ENCODE peak calls at places on chromosomes 3 and 15, in four cellular contexts. One of them, this sample, is unnamed. For H3K4me1, the result is how much of the 10 kb centered on the place peaks cover.

GRCh38 chr15:55279746-55280351 is 9.8 kb downstream of the RAB27A start:
- DNase-seq in naive thymus-derived CD4-positive, alpha-beta T cell: no peak
- DNase-seq in Peyer's patch: peak
- DNase-seq in thoracic aorta: no peak
- DNase-seq in this sample: no peak

GRCh38 chr15:67809441-67809840 is 15.9 kb upstream of the SKOR1 start:
- DNase-seq in naive thymus-derived CD4-positive, alpha-beta T cell: no peak
- DNase-seq in thoracic aorta: no peak
- DNase-seq in Peyer's patch: peak
- DNase-seq in this sample: no peak

GRCh38 chr15:34810455-34811146 is 15.3 kb upstream of the ACTC1 start:
- DNase-seq in thoracic aorta: peak
- DNase-seq in naive thymus-derived CD4-positive, alpha-beta T cell: no peak
- DNase-seq in Peyer's patch: no peak
- DNase-seq in this sample: peak

GRCh38 chr3:172675371-172676193 is 35.3 kb downstream of the NCEH1 start:
- DNase-seq in Peyer's patch: no peak
- DNase-seq in thoracic aorta: no peak
- DNase-seq in naive thymus-derived CD4-positive, alpha-beta T cell: no peak
- DNase-seq in this sample: no peak

GRCh38 chr15:95760508-95760907 is 570.0 kb upstream of the NR2F2 start:
- DNase-seq in naive thymus-derived CD4-positive, alpha-beta T cell: no peak
- DNase-seq in Peyer's patch: no peak
- DNase-seq in thoracic aorta: no peak
- DNase-seq in this sample: no peak

GRCh38 chr15:66819084-66819483 is 117.0 kb downstream of the SMAD6 start:
- DNase-seq in naive thymus-derived CD4-positive, alpha-beta T cell: no peak
- DNase-seq in thoracic aorta: no peak
- DNase-seq in Peyer's patch: peak
- DNase-seq in this sample: no peak

GRCh38 chr3:53806182-53807116 is 39.8 kb downstream of the CHDH start:
- DNase-seq in thoracic aorta: no peak
- DNase-seq in naive thymus-derived CD4-positive, alpha-beta T cell: no peak
- DNase-seq in Peyer's patch: peak
- DNase-seq in this sample: peak

GRCh38 chr3:192284443-192285072 is 442.8 kb downstream of the FGF12 start:
- DNase-seq in Peyer's patch: no peak
- DNase-seq in naive thymus-derived CD4-positive, alpha-beta T cell: no peak
- DNase-seq in thoracic aorta: no peak
- DNase-seq in this sample: no peak

GRCh38 chr3:52798376-52798977 is 3.9 kb downstream of the ITIH3 start:
- DNase-seq in Peyer's patch: no peak
- DNase-seq in naive thymus-derived CD4-positive, alpha-beta T cell: no peak
- DNase-seq in thoracic aorta: no peak
- DNase-seq in this sample: no peak

GRCh38 chr3:191912616-191913204 is 451.7 kb downstream of the PYDC2 start:
- DNase-seq in naive thymus-derived CD4-positive, alpha-beta T cell: no peak
- DNase-seq in thoracic aorta: no peak
- DNase-seq in Peyer's patch: no peak
- DNase-seq in this sample: no peak

GRCh38 chr15:50758712-50759205 is 6.7 kb downstream of the SPPL2A start:
- DNase-seq in naive thymus-derived CD4-positive, alpha-beta T cell: no peak
- DNase-seq in thoracic aorta: no peak
- DNase-seq in Peyer's patch: no peak
- DNase-seq in this sample: no peak

GRCh38 chr15:26879770-26880169 is 12.9 kb downstream of the GABRA5 start:
- DNase-seq in thoracic aorta: no peak
- DNase-seq in Peyer's patch: no peak
- DNase-seq in naive thymus-derived CD4-positive, alpha-beta T cell: no peak
- DNase-seq in this sample: no peak

GRCh38 chr15:40558952-40559742 is 5.7 kb downstream of the CCDC32 start:
- DNase-seq in thoracic aorta: no peak
- DNase-seq in naive thymus-derived CD4-positive, alpha-beta T cell: no peak
- DNase-seq in Peyer's patch: no peak
- DNase-seq in this sample: no peak

GRCh38 chr3:28476194-28476593 is 127.6 kb upstream of the AZI2 start:
- DNase-seq in thoracic aorta: no peak
- DNase-seq in Peyer's patch: no peak
- DNase-seq in naive thymus-derived CD4-positive, alpha-beta T cell: no peak
- DNase-seq in this sample: no peak

GRCh38 chr15:78761020-78761419 is 50.2 kb downstream of the ADAMTS7 start:
- DNase-seq in naive thymus-derived CD4-positive, alpha-beta T cell: no peak
- DNase-seq in thoracic aorta: no peak
- DNase-seq in Peyer's patch: peak
- DNase-seq in this sample: no peak
- H3K4me1 ChIP-seq in naive thymus-derived CD4-positive, alpha-beta T cell: under half
- H3K4me1 ChIP-seq in thoracic aorta: under half
- H3K4me1 ChIP-seq in Peyer's patch: under half
- H3K4me1 ChIP-seq in this sample: under half

DNA sequence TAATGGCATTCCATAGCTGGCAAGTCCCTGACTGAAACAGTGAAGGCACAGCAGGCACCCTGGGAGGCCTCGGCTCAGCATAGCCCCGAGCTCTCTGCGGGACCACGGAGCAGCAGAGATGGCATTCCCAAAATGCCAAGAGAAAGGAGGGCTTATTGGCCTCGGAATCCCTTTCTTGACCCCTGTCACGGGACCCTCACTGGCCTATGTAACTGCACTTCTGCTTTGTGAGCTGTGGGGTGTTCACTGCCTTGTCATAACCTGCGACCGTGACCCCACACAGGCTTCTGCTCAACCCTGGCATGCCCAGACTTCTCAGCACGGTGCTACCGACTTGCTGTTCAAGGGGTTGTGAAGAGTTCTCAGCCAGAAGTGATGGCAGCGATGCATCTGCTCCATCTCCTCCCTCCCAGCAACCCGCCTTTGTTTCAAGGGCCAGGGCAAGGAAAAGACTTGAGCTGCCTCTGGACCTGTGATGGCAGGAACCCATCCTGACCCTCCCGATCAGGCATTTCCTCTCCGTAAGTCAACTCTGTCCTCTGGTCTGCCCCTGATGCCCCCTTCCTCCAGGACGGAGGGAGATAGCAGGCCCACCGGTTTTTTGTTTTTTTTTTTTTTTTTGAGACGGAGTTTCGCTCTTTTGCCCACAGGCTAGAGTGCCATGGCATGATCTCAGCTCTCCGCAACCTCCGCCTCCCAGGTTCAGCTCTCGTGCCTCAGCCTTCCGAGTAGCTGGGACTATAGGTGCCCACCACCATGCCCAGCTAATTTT is 30.5 kb downstream of the EHD4 start:
- DNase-seq in thoracic aorta: no peak
- DNase-seq in naive thymus-derived CD4-positive, alpha-beta T cell: no peak
- DNase-seq in Peyer's patch: no peak
- DNase-seq in this sample: no peak
- H3K4me1 ChIP-seq in thoracic aorta: under half
- H3K4me1 ChIP-seq in naive thymus-derived CD4-positive, alpha-beta T cell: under half
- H3K4me1 ChIP-seq in Peyer's patch: under half
- H3K4me1 ChIP-seq in this sample: under half

GRCh38 chr15:79132361-79132760 is 41.8 kb upstream of the RASGRF1 start:
- DNase-seq in Peyer's patch: no peak
- DNase-seq in naive thymus-derived CD4-positive, alpha-beta T cell: no peak
- DNase-seq in thoracic aorta: no peak
- DNase-seq in this sample: no peak
- H3K4me1 ChIP-seq in Peyer's patch: under half
- H3K4me1 ChIP-seq in naive thymus-derived CD4-positive, alpha-beta T cell: under half
- H3K4me1 ChIP-seq in thoracic aorta: under half
- H3K4me1 ChIP-seq in this sample: under half

GRCh38 chr15:100591835-100592234 is 10.1 kb downstream of the LINS1 start:
- DNase-seq in thoracic aorta: no peak
- DNase-seq in Peyer's patch: no peak
- DNase-seq in naive thymus-derived CD4-positive, alpha-beta T cell: no peak
- DNase-seq in this sample: no peak

GRCh38 chr15:100593431-100593830 is 8.6 kb downstream of the LINS1 start:
- DNase-seq in thoracic aorta: no peak
- DNase-seq in Peyer's patch: no peak
- DNase-seq in naive thymus-derived CD4-positive, alpha-beta T cell: no peak
- DNase-seq in this sample: no peak

GRCh38 chr15:100595964-100596363 is 6.0 kb downstream of the LINS1 start:
- DNase-seq in Peyer's patch: no peak
- DNase-seq in naive thymus-derived CD4-positive, alpha-beta T cell: no peak
- DNase-seq in thoracic aorta: no peak
- DNase-seq in this sample: no peak

GRCh38 chr15:100596792-100597191 is 5.2 kb downstream of the LINS1 start:
- DNase-seq in Peyer's patch: peak
- DNase-seq in thoracic aorta: peak
- DNase-seq in naive thymus-derived CD4-positive, alpha-beta T cell: peak
- DNase-seq in this sample: no peak

GRCh38 chr15:100592898-100593297 is 9.1 kb downstream of the LINS1 start:
- DNase-seq in thoracic aorta: no peak
- DNase-seq in Peyer's patch: no peak
- DNase-seq in naive thymus-derived CD4-positive, alpha-beta T cell: no peak
- DNase-seq in this sample: no peak
- H3K4me1 ChIP-seq in thoracic aorta: under half
- H3K4me1 ChIP-seq in Peyer's patch: under half
- H3K4me1 ChIP-seq in naive thymus-derived CD4-positive, alpha-beta T cell: under half
- H3K4me1 ChIP-seq in this sample: under half

GRCh38 chr3:133989931-133990702 is 39.6 kb downstream of the SLCO2A1 start:
- DNase-seq in thoracic aorta: no peak
- DNase-seq in naive thymus-derived CD4-positive, alpha-beta T cell: no peak
- DNase-seq in Peyer's patch: no peak
- DNase-seq in this sample: no peak

GRCh38 chr3:133987933-133988484 is 41.7 kb downstream of the SLCO2A1 start:
- DNase-seq in Peyer's patch: no peak
- DNase-seq in naive thymus-derived CD4-positive, alpha-beta T cell: no peak
- DNase-seq in thoracic aorta: no peak
- DNase-seq in this sample: no peak

GRCh38 chr3:133987136-133987535 is 42.6 kb downstream of the SLCO2A1 start:
- DNase-seq in thoracic aorta: no peak
- DNase-seq in Peyer's patch: no peak
- DNase-seq in naive thymus-derived CD4-positive, alpha-beta T cell: no peak
- DNase-seq in this sample: no peak

GRCh38 chr3:133986302-133986701 is 43.4 kb downstream of the SLCO2A1 start:
- DNase-seq in naive thymus-derived CD4-positive, alpha-beta T cell: no peak
- DNase-seq in thoracic aorta: no peak
- DNase-seq in Peyer's patch: no peak
- DNase-seq in this sample: no peak

DNA sequence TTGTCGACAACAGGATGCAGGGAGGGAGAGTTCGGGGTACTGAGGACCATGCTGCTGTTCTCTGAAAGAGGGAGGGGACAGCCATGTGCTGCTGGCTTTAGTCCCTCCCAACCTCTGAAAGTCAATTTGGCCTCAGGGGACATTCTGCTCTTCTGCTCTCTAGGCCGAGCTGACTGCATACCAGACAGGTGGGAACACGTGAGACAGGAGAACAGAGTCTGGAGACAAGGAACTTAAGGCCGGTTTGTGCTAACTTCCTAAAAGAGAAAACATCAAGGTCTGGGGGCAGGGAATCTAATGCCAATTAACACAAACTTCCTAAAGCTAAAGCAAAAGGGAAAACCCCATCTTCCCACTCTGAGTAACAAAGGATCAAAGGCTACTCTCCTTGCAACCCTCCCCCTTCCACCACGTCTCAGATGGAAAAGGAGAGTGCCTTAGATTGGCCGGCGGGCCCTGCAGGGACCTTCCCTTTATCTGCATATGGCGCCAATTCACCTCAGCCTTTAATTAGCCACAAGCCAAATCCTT is 41.0 kb downstream of the SLCO2A1 start:
- DNase-seq in Peyer's patch: no peak
- DNase-seq in naive thymus-derived CD4-positive, alpha-beta T cell: no peak
- DNase-seq in thoracic aorta: no peak
- DNase-seq in this sample: no peak
- H3K4me1 ChIP-seq in Peyer's patch: under half
- H3K4me1 ChIP-seq in naive thymus-derived CD4-positive, alpha-beta T cell: under half
- H3K4me1 ChIP-seq in thoracic aorta: under half
- H3K4me1 ChIP-seq in this sample: under half

GRCh38 chr3:152403632-152404066 is 134.9 kb downstream of the MBNL1 start:
- DNase-seq in naive thymus-derived CD4-positive, alpha-beta T cell: no peak
- DNase-seq in Peyer's patch: peak
- DNase-seq in thoracic aorta: peak
- DNase-seq in this sample: peak

GRCh38 chr3:152405915-152406802 is 137.4 kb downstream of the MBNL1 start:
- DNase-seq in thoracic aorta: no peak
- DNase-seq in naive thymus-derived CD4-positive, alpha-beta T cell: no peak
- DNase-seq in Peyer's patch: no peak
- DNase-seq in this sample: no peak

GRCh38 chr3:152400912-152401311 is 132.2 kb downstream of the MBNL1 start:
- DNase-seq in Peyer's patch: no peak
- DNase-seq in naive thymus-derived CD4-positive, alpha-beta T cell: no peak
- DNase-seq in thoracic aorta: no peak
- DNase-seq in this sample: no peak

GRCh38 chr3:152404976-152405375 is 136.2 kb downstream of the MBNL1 start:
- DNase-seq in naive thymus-derived CD4-positive, alpha-beta T cell: no peak
- DNase-seq in thoracic aorta: no peak
- DNase-seq in Peyer's patch: no peak
- DNase-seq in this sample: no peak

GRCh38 chr3:152402698-152403456 is 134.1 kb downstream of the MBNL1 start:
- DNase-seq in Peyer's patch: no peak
- DNase-seq in thoracic aorta: no peak
- DNase-seq in naive thymus-derived CD4-positive, alpha-beta T cell: no peak
- DNase-seq in this sample: no peak
- H3K4me1 ChIP-seq in Peyer's patch: under half
- H3K4me1 ChIP-seq in thoracic aorta: half or more
- H3K4me1 ChIP-seq in naive thymus-derived CD4-positive, alpha-beta T cell: under half
- H3K4me1 ChIP-seq in this sample: under half

GRCh38 chr15:70017025-70017424 is 80.7 kb downstream of the TLE3 start:
- DNase-seq in naive thymus-derived CD4-positive, alpha-beta T cell: no peak
- DNase-seq in thoracic aorta: no peak
- DNase-seq in Peyer's patch: peak
- DNase-seq in this sample: peak
- H3K4me1 ChIP-seq in naive thymus-derived CD4-positive, alpha-beta T cell: under half
- H3K4me1 ChIP-seq in thoracic aorta: under half
- H3K4me1 ChIP-seq in Peyer's patch: under half
- H3K4me1 ChIP-seq in this sample: under half

DNA sequence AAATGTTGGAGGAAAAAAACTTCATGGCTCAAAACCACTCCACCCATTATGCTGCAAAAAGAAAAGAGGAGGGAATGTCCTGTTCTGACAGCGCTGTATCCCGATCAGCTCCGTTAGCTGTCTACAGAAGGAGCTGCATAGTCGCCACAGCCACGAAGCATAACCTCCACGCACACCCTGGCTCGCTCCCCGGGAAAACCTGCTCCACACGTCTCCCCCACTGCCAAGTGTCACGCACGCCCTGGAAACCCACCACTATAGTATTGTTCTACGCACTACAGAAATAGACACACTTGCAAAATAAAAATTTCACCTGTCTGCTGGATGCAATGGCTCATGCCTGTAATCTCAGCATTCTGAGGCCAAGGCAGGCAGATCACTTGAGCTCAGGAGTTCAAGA is 55.8 kb downstream of the TBC1D2B start:
- DNase-seq in thoracic aorta: no peak
- DNase-seq in naive thymus-derived CD4-positive, alpha-beta T cell: no peak
- DNase-seq in Peyer's patch: no peak
- DNase-seq in this sample: no peak
- H3K4me1 ChIP-seq in thoracic aorta: under half
- H3K4me1 ChIP-seq in naive thymus-derived CD4-positive, alpha-beta T cell: under half
- H3K4me1 ChIP-seq in Peyer's patch: under half
- H3K4me1 ChIP-seq in this sample: under half